ENCODE peak calls at places on chromosome 2, in seven cellular contexts. T, E, L, V, F, P and D are unnamed samples.

GRCh38 chr2:198100323-198100722 is 295.9 kb downstream of the PLCL1 start:
- DNase-seq in T (no peak), E (peak; percentile 4), L (no peak), V (no peak), F (no peak), P (no peak), D (no peak)

GRCh38 chr2:143936758-143937562 is 583.0 kb downstream of the ZEB2 start:
- DNase-seq in T (no peak), E (no peak), L (peak; percentile 86), V (peak; percentile 64), F (peak; percentile 85), P (no peak), D (no peak)

GRCh38 chr2:190023860-190024259 is 38.7 kb downstream of the MSTN start:
- DNase-seq in T (peak; percentile 57), E (peak; percentile 73), L (peak; percentile 69), V (peak; percentile 66), F (peak; percentile 27), P (peak; percentile 60), D (peak; percentile 63)

GRCh38 chr2:184053326-184053725 is 545.0 kb upstream of the ZNF804A start:
- DNase-seq in T (peak; percentile 1), E (peak; percentile 62), L (no peak), V (no peak), F (no peak), P (peak; percentile 12), D (no peak)

GRCh38 chr2:38409136-38409903 is 32.2 kb upstream of the ATL2 start:
- DNase-seq in T (peak; percentile 87), E (peak; percentile 39), L (no peak), V (no peak), F (no peak), P (no peak), D (peak; percentile 53)

GRCh38 chr2:237714690-237715458 is 83.7 kb upstream of the RBM44 start:
- DNase-seq in T (no peak), E (peak; percentile 23), L (peak; percentile 61), V (no peak), F (no peak), P (no peak), D (no peak)

GRCh38 chr2:158502984-158503383 is 46.2 kb downstream of the PKP4 start:
- DNase-seq in T (no peak), E (peak; percentile 42), L (no peak), V (no peak), F (no peak), P (no peak), D (no peak)

GRCh38 chr2:17672583-17673317 is 80.9 kb downstream of the SMC6 start:
- DNase-seq in T (no peak), E (peak; percentile 69), L (no peak), V (no peak), F (no peak), P (no peak), D (no peak)

GRCh38 chr2:196174424-196174823 is 3.0 kb upstream of the STK17B start:
- DNase-seq in T (peak; percentile 69), E (no peak), L (no peak), V (no peak), F (no peak), P (no peak), D (no peak)

GRCh38 chr2:179579744-179580143 is 281.7 kb downstream of the ZNF385B start:
- DNase-seq in T (no peak), E (no peak), L (no peak), V (no peak), F (no peak), P (no peak), D (no peak)

GRCh38 chr2:54632733-54633692 is 90.4 kb upstream of the EML6 start:
- DNase-seq in T (no peak), E (no peak), L (no peak), V (no peak), F (no peak), P (no peak), D (no peak)

GRCh38 chr2:228446732-228447131 is 265.2 kb upstream of the SPHKAP start:
- DNase-seq in T (no peak), E (no peak), L (no peak), V (no peak), F (no peak), P (no peak), D (no peak)

GRCh38 chr2:134217924-134218323 is 35.9 kb upstream of the MGAT5 start:
- DNase-seq in T (peak; percentile 33), E (no peak), L (no peak), V (no peak), F (no peak), P (no peak), D (no peak)

GRCh38 chr2:115774361-115774760 is 1331.9 kb downstream of the DPP10 start:
- DNase-seq in T (no peak), E (no peak), L (no peak), V (no peak), F (no peak), P (no peak), D (no peak)

GRCh38 chr2:177430425-177430824 is 37.9 kb downstream of the AGPS start:
- DNase-seq in T (no peak), E (no peak), L (no peak), V (no peak), F (no peak), P (no peak), D (no peak)

GRCh38 chr2:152506843-152507242 is 171.9 kb downstream of the FMNL2 start:
- DNase-seq in T (no peak), E (peak; percentile 72), L (no peak), V (no peak), F (no peak), P (no peak), D (peak; percentile 79)

GRCh38 chr2:16665746-16666452 is at the start of gene CYRIA:
- DNase-seq in T (peak; percentile 73), E (no peak), L (peak; percentile 87), V (peak; percentile 81), F (peak; percentile 91), P (no peak), D (peak; percentile 56)

GRCh38 chr2:70115646-70116442 is 28.6 kb downstream of the PCBP1 start:
- DNase-seq in T (no peak), E (no peak), L (no peak), V (no peak), F (no peak), P (no peak), D (peak; percentile 69)

GRCh38 chr2:201057715-201058248 is 13.7 kb downstream of the HYCC2 start:
- DNase-seq in T (no peak), E (no peak), L (no peak), V (no peak), F (no peak), P (no peak), D (no peak)

GRCh38 chr2:4869154-4869553 is 823.0 kb upstream of the SOX11 start:
- DNase-seq in T (no peak), E (no peak), L (no peak), V (no peak), F (no peak), P (no peak), D (no peak)
- H3K4me2 ChIP-seq in T (no peak overlapping the region), E (no peak overlapping the region), L (no peak overlapping the region), V (no peak overlapping the region), F (no peak overlapping the region), P (no peak overlapping the region), D (no peak overlapping the region)

GRCh38 chr2:112317303-112318158 is 42.1 kb downstream of the ZC3H6 start:
- DNase-seq in T (no peak), E (no peak), L (no peak), V (no peak), F (no peak), P (no peak), D (no peak)
- H3K4me1 ChIP-seq in T (no peaks in the 10 kb centered on the region), E (peaks cover 10% of the 10 kb centered on the region), L (no peaks in the 10 kb centered on the region), V (peaks cover 7% of the 10 kb centered on the region), F (peaks cover 15% of the 10 kb centered on the region), P (no peaks in the 10 kb centered on the region), D (peaks cover 6% of the 10 kb centered on the region)

GRCh38 chr2:27320958-27321543 is 1.8 kb downstream of the MPV17 start:
- DNase-seq in T (no peak), E (peak; percentile 99), L (peak; percentile 19), V (peak; percentile 94), F (peak; percentile 66), P (peak; percentile 98), D (no peak)

GRCh38 chr2:27324720-27325119 is 1.8 kb upstream of the MPV17 start:
- DNase-seq in T (no peak), E (no peak), L (no peak), V (no peak), F (no peak), P (no peak), D (no peak)

GRCh38 chr2:27322766-27323591 is at the start of gene MPV17:
- DNase-seq in T (peak; percentile 91), E (peak; percentile 93), L (peak; percentile 93), V (peak; percentile 98), F (peak; percentile 98), P (peak; percentile 88), D (peak; percentile 96)

GRCh38 chr2:27323592-27324285 is 842 bp upstream of the MPV17 start:
- DNase-seq in T (no peak), E (peak; percentile 6), L (no peak), V (no peak), F (no peak), P (no peak), D (peak; percentile 30)

DNA sequence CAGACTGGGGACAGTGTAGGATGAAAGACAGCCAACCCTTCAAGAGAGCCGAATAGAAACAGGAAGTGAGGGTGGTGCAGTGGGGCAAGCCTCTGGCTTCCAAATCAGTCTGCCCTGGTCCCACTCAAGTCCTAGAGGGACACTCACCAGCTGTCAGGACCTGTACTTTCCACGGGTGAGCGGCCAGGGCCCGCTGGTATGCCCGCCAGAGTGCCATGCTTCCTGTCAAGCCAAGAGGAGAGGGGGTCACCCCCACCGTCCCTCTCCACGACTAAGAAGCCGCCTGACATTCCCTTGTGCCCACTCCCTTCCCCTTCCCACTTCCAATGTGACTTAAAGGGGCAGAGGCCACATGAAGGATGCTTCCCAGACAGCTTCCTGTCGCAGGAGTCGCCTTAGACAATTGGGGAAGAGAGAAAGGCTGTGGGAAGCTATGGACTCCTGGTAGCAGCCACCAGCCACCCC is 564 bp downstream of the MPV17 start:
- DNase-seq in T (peak; percentile 48), E (peak; percentile 4), L (no peak), V (peak; percentile 44), F (peak; percentile 49), P (no peak), D (no peak)
- TF ChIP-seq EZH2phosphoT487 in T (no peak), E (no peak), L (no peak), V (no peak), F (no peak), P (no peak), D (no peak)

GRCh38 chr2:241110607-241111442 is 8.7 kb upstream of the MTERF4 start:
- DNase-seq in T (peak; percentile 14), E (no peak), L (no peak), V (no peak), F (no peak), P (no peak), D (no peak)
- H3K4me2 ChIP-seq in T (no peak overlapping the region), E (no peak overlapping the region), L (no peak overlapping the region), V (no peak overlapping the region), F (no peak overlapping the region), P (no peak overlapping the region), D (no peak overlapping the region)

GRCh38 chr2:64268330-64268729 is 124.1 kb upstream of the PELI1 start:
- DNase-seq in T (no peak), E (peak; percentile 40), L (no peak), V (no peak), F (no peak), P (no peak), D (no peak)
- H3K4me1 ChIP-seq in T (peaks cover 9% of the 10 kb centered on the region), E (peaks cover 19% of the 10 kb centered on the region), L (peaks cover 26% of the 10 kb centered on the region), V (peaks cover 12% of the 10 kb centered on the region), F (peaks cover 18% of the 10 kb centered on the region), P (no peaks in the 10 kb centered on the region), D (peaks cover 38% of the 10 kb centered on the region)

GRCh38 chr2:232576995-232577394 is 26.5 kb downstream of the EIF4E2 start:
- DNase-seq in T (no peak), E (no peak), L (no peak), V (no peak), F (no peak), P (no peak), D (no peak)
- TF ChIP-seq EZH2phosphoT487 in T (no peak), E (no peak), L (no peak), V (no peak), F (no peak), P (no peak), D (no peak)